ENCODE peak calls at places on chromosome 5, in four cellular contexts. V, J, M and Q are unnamed samples.

GRCh38 chr5:24103624-24104023 is 541.2 kb downstream of the CDH10 start:
- DNase-seq in J (no peak), V (no peak), M (no peak), Q (no peak)

GRCh38 chr5:65199988-65200668 is 281.6 kb downstream of the ADAMTS6 start:
- DNase-seq in V (no peak), J (no peak), M (no peak), Q (no peak)

GRCh38 chr5:130976491-130976890 is 188.6 kb downstream of the HINT1 start:
- DNase-seq in M (no peak), J (no peak), V (no peak), Q (no peak)

GRCh38 chr5:127088226-127088625 is 14.9 kb upstream of the C5orf63 start:
- DNase-seq in M (no peak), J (no peak), V (no peak), Q (no peak)

GRCh38 chr5:122129332-122129731 is at the start of gene ZNF474:
- DNase-seq in M (peak), V (peak), J (no peak), Q (peak)

GRCh38 chr5:77926337-77926736 is 150.2 kb upstream of the TBCA start:
- DNase-seq in M (no peak), J (no peak), V (no peak), Q (no peak)

GRCh38 chr5:148957591-148958202 is 105.2 kb downstream of the SH3TC2 start:
- DNase-seq in V (peak), M (peak), J (peak), Q (peak)

GRCh38 chr5:129400395-129400983 is 59.6 kb upstream of the ADAMTS19 start:
- DNase-seq in J (no peak), V (no peak), M (no peak), Q (no peak)

GRCh38 chr5:134394932-134395331 is 16.7 kb downstream of the CDKN2AIPNL start:
- DNase-seq in J (no peak), M (no peak), V (no peak), Q (no peak)

GRCh38 chr5:14582797-14583137 is 1.2 kb downstream of the OTULINL start:
- DNase-seq in J (no peak), M (no peak), V (no peak), Q (no peak)

GRCh38 chr5:75614165-75614564 is 2.9 kb downstream of the ANKDD1B start:
- DNase-seq in V (no peak), J (no peak), M (no peak), Q (no peak)

GRCh38 chr5:102481044-102481715 is 17.6 kb downstream of the SLCO6A1 start:
- DNase-seq in V (no peak), M (no peak), J (no peak), Q (no peak)

GRCh38 chr5:171858303-171858702 is 72.7 kb downstream of the SMIM23 start:
- DNase-seq in J (peak), V (peak), M (peak), Q (peak)

GRCh38 chr5:99105216-99105615 is 176.4 kb upstream of the CHD1 start:
- DNase-seq in M (no peak), V (no peak), J (no peak), Q (no peak)

GRCh38 chr5:99099691-99100090 is 170.9 kb upstream of the CHD1 start:
- DNase-seq in V (no peak), M (no peak), J (no peak), Q (no peak)

GRCh38 chr5:99102073-99102697 is 173.4 kb upstream of the CHD1 start:
- DNase-seq in V (no peak), M (no peak), J (no peak), Q (no peak)

GRCh38 chr5:99104538-99105132 is 175.8 kb upstream of the CHD1 start:
- DNase-seq in M (peak), V (no peak), J (peak), Q (peak)
- TF ChIP-seq ELF4 in M (no peak), V (no peak), J (no peak), Q (no peak)

DNA sequence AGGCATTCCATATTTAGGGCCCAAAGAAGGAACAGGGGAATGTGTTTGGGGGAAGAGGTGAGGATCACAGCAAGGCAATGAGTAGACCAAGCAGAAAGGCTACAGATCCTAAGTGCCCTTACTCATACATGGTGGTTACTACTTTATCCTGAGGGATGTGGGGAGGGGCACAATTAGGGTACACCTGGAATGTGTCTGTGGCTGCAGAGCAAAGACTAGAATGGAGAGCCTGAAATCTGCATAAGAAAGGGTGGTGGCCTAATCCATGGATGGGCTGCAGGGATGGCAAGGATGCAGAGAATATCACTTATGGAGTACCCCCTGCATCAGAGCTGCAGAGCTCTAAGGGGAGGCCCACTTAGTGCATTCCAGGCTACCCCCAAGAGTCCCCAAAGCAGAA is 352.6 kb upstream of the TRPC7 start:
- DNase-seq in M (no peak), V (no peak), J (no peak), Q (no peak)
- TF ChIP-seq ELF4 in M (no peak), V (no peak), J (no peak), Q (no peak)

GRCh38 chr5:144004751-144005150 is 165.7 kb downstream of the YIPF5 start:
- DNase-seq in M (no peak), J (no peak), V (no peak), Q (no peak)
- TF ChIP-seq ELF4 in M (no peak), J (no peak), V (no peak), Q (no peak)

GRCh38 chr5:92500752-92501151 is 1080.3 kb downstream of the NR2F1-AS1 start:
- DNase-seq in V (no peak), M (no peak), J (no peak), Q (no peak)
- TF ChIP-seq ELF4 in V (no peak), M (no peak), J (no peak), Q (no peak)